ENCODE peak calls at places on chromosomes 1 and 21, in ten cellular contexts. J, X, I, U, V, E, H, F, G and B are unnamed samples.

GRCh38 chr21:34958040-34958439 is 91.1 kb downstream of the RUNX1 start:
- DNase-seq in I (no peak), U (no peak), J (no peak), H (no peak), E (no peak), X (no peak), G (no peak), F (no peak), V (no peak), B (no peak)

GRCh38 chr1:177913762-177914540 is 55.9 kb downstream of the SEC16B start:
- DNase-seq in H (no peak), E (no peak), F (peak), J (no peak), U (peak), X (no peak), I (peak), G (peak), V (peak), B (no peak)

GRCh38 chr1:36084502-36085115 is 715 bp downstream of the TEKT2 start:
- DNase-seq in H (no peak), X (no peak), J (peak), I (no peak), U (no peak), F (no peak), V (peak), E (no peak), G (peak), B (no peak)

GRCh38 chr1:115173151-115173550 is 83.8 kb upstream of the TSPAN2 start:
- DNase-seq in G (no peak), E (no peak), J (no peak), X (no peak), I (no peak), F (no peak), U (no peak), H (no peak), V (no peak), B (no peak)

GRCh38 chr1:15618685-15619525 is 1.6 kb downstream of the DDI2 start:
- DNase-seq in G (no peak), F (peak), E (no peak), U (no peak), H (no peak), I (no peak), X (no peak), V (no peak), J (no peak), B (no peak)

GRCh38 chr1:6703016-6703415 is 1.4 kb upstream of the DNAJC11 start:
- DNase-seq in I (no peak), G (no peak), V (no peak), U (no peak), E (no peak), F (no peak), X (no peak), J (no peak), H (no peak), B (no peak)

GRCh38 chr1:224357626-224358124 is 996 bp downstream of the CNIH4 start:
- DNase-seq in J (no peak), E (no peak), U (no peak), V (peak), G (no peak), H (no peak), F (peak), I (no peak), X (no peak), B (no peak)

GRCh38 chr1:22508329-22508728 is 55.0 kb upstream of the EPHA8 start:
- DNase-seq in X (no peak), J (no peak), E (no peak), U (peak), G (no peak), F (no peak), I (no peak), H (no peak), V (no peak), B (no peak)

GRCh38 chr1:206839006-206839560 is 26.3 kb upstream of the IL20 start:
- DNase-seq in E (no peak), J (no peak), G (no peak), H (no peak), F (no peak), V (no peak), X (no peak), I (no peak), U (no peak), B (no peak)

GRCh38 chr1:31505884-31506497 is 70.3 kb upstream of the TINAGL1 start:
- DNase-seq in J (no peak), X (no peak), E (no peak), H (no peak), G (no peak), U (peak), I (no peak), V (no peak), F (no peak), B (no peak)

GRCh38 chr1:219574484-219575087 is 38.3 kb downstream of the ZC3H11B start:
- DNase-seq in U (no peak), F (no peak), I (no peak), H (no peak), X (no peak), E (no peak), G (no peak), J (no peak), V (no peak), B (no peak)

GRCh38 chr21:44498280-44498964 is 41.6 kb downstream of the KRTAP10-1 start:
- DNase-seq in J (no peak), I (no peak), E (peak), H (no peak), G (no peak), F (no peak), U (no peak), V (no peak), X (no peak), B (no peak)

GRCh38 chr21:35925497-35925896 is 134.8 kb downstream of the SETD4 start:
- DNase-seq in J (no peak), U (no peak), F (no peak), X (no peak), I (no peak), V (no peak), G (no peak), H (peak), E (no peak), B (no peak)

GRCh38 chr1:26097696-26098095 is 13.9 kb upstream of the PDIK1L start:
- DNase-seq in I (no peak), F (no peak), V (no peak), G (no peak), E (no peak), H (no peak), U (no peak), X (no peak), J (no peak), B (no peak)

GRCh38 chr21:45074818-45075605 is 632 bp downstream of the ADARB1 start:
- DNase-seq in X (no peak), G (no peak), I (no peak), V (peak), U (no peak), E (peak), J (peak), H (peak), F (peak), B (no peak)

GRCh38 chr1:29444081-29444715 is 207.9 kb downstream of the PTPRU start:
- DNase-seq in V (no peak), E (no peak), H (no peak), J (no peak), G (no peak), I (no peak), F (no peak), X (no peak), U (no peak), B (no peak)

GRCh38 chr1:29516063-29516820 is 279.9 kb downstream of the PTPRU start:
- DNase-seq in V (no peak), H (peak), U (no peak), X (no peak), E (peak), J (no peak), F (no peak), G (no peak), I (no peak), B (no peak)

GRCh38 chr1:60427194-60427593 is 353.6 kb upstream of the C1orf87 start:
- DNase-seq in J (no peak), F (no peak), I (no peak), V (no peak), G (no peak), U (no peak), E (no peak), H (no peak), X (no peak), B (no peak)

GRCh38 chr1:156160000-156160743 is 6.8 kb downstream of the SEMA4A start:
- DNase-seq in J (no peak), F (no peak), V (no peak), U (no peak), H (no peak), X (no peak), G (no peak), I (no peak), E (peak), B (peak)

GRCh38 chr1:2525896-2526823 is at the start of gene PANK4:
- DNase-seq in V (peak), F (peak), X (peak), J (peak), G (peak), E (peak), I (peak), H (peak), U (peak), B (peak)

GRCh38 chr1:200364831-200365230 is 45.0 kb downstream of the ZNF281 start:
- DNase-seq in U (no peak), I (no peak), H (no peak), J (no peak), X (no peak), V (no peak), F (no peak), G (no peak), E (no peak), B (no peak)

GRCh38 chr1:110979154-110979553 is 15.4 kb upstream of the LRIF1 start:
- DNase-seq in U (no peak), I (no peak), G (no peak), X (no peak), V (no peak), J (no peak), F (no peak), H (no peak), E (no peak), B (no peak)

GRCh38 chr1:66690666-66691381 is 61.4 kb upstream of the DYNLT5 start:
- DNase-seq in X (no peak), V (peak), U (no peak), J (no peak), G (no peak), F (no peak), E (no peak), H (no peak), I (no peak), B (no peak)

GRCh38 chr1:226125097-226125630 is 61.4 kb downstream of the ACBD3 start:
- DNase-seq in V (peak), F (peak), I (peak), E (peak), H (peak), J (peak), U (peak), X (peak), G (peak), B (peak)

GRCh38 chr1:226443439-226443838 is 35.5 kb upstream of the PARP1 start:
- DNase-seq in E (no peak), I (peak), J (no peak), X (no peak), U (no peak), V (no peak), G (no peak), H (no peak), F (no peak), B (no peak)

GRCh38 chr1:33641099-33641830 is 168.8 kb downstream of the ZSCAN20 start:
- DNase-seq in E (no peak), F (peak), V (peak), U (no peak), X (no peak), H (no peak), J (no peak), I (peak), G (no peak), B (no peak)

GRCh38 chr1:245611251-245611650 is 456.5 kb downstream of the KIF26B start:
- DNase-seq in H (no peak), F (no peak), J (no peak), E (no peak), X (no peak), G (no peak), U (no peak), V (no peak), I (no peak), B (no peak)

GRCh38 chr1:31593770-31594632 is 17.7 kb downstream of the TINAGL1 start:
- DNase-seq in U (peak), V (peak), G (peak), J (peak), F (peak), E (peak), I (peak), X (peak), H (peak), B (peak)

GRCh38 chr1:111204211-111204883 is 3.9 kb upstream of the DENND2D start:
- DNase-seq in V (no peak), F (peak), I (peak), X (peak), G (peak), H (no peak), J (peak), E (peak), U (peak), B (no peak)

GRCh38 chr1:222890702-222891101 is 75.9 kb downstream of the DISP1 start:
- DNase-seq in U (no peak), J (no peak), F (no peak), E (no peak), G (no peak), H (no peak), X (no peak), V (no peak), I (no peak), B (no peak)

GRCh38 chr1:94790670-94791069 is 29.5 kb upstream of the SLC44A3 start:
- DNase-seq in F (no peak), E (no peak), X (no peak), V (no peak), H (no peak), J (no peak), I (no peak), G (no peak), U (no peak), B (no peak)

GRCh38 chr1:84253891-84254290 is 47.6 kb upstream of the SAMD13 start:
- DNase-seq in H (peak), V (no peak), J (peak), X (no peak), G (peak), U (no peak), E (peak), I (peak), F (peak), B (peak)

GRCh38 chr21:33299181-33299752 is 25.5 kb upstream of the IFNAR1 start:
- DNase-seq in I (no peak), H (no peak), F (no peak), V (no peak), U (peak), G (peak), X (peak), E (no peak), J (no peak), B (no peak)
- H3K27ac ChIP-seq in I (no peak), H (no peak), F (no peak), V (no peak), U (peak), G (peak), X (peak), E (no peak), J (no peak), B (no peak)

DNA sequence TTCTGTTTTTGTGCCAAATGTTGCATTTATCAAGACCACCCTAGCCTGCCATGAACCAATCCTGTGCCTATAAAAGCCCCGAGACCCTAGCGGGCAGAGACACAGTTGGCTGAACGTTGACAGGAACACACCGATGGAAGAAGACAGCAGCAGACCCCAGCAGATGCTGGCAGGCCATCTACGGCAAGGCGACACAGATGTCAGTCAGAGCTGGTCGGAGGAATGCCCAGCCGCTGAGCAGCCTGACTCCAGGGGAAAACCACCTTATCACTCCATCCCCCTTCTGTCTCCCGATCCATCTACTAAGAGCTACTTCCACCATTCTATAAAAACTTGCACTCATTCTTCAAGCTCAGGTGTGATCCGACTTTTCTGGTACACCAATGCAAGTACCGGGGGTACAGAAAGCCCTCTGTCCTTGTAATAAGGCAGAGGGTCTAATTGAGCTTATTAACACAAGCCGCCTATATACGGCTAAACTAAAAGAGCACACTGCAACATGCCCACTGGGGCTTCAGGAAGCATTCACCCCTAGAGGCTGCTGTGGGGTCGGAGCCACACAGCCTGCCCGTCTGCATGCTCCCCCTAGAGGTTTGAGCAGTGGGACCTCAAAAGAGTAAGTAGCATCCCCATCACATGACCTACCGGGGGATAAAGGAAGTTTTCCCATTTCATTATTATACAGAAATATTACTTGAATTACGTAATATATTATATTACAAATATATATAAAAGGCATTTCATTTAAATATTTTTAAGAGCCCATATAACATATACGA is 1156.3 kb upstream of the B3GALT2 start:
- DNase-seq in J (no peak), H (peak), I (no peak), E (no peak), V (peak), G (no peak), U (no peak), F (no peak), X (no peak), B (no peak)
- H3K4me3 ChIP-seq in J (no peak), H (no peak), I (no peak), E (no peak), V (no peak), G (no peak), U (no peak), F (no peak), X (no peak), B (no peak)

GRCh38 chr1:151513626-151514101 is 2.5 kb downstream of the CGN start:
- DNase-seq in U (no peak), V (no peak), F (peak), E (peak), I (no peak), J (peak), G (peak), H (peak), X (no peak), B (no peak)
- H3K27ac ChIP-seq in U (peak), V (peak), F (peak), E (peak), I (peak), J (peak), G (peak), H (no peak), X (no peak), B (no peak)

DNA sequence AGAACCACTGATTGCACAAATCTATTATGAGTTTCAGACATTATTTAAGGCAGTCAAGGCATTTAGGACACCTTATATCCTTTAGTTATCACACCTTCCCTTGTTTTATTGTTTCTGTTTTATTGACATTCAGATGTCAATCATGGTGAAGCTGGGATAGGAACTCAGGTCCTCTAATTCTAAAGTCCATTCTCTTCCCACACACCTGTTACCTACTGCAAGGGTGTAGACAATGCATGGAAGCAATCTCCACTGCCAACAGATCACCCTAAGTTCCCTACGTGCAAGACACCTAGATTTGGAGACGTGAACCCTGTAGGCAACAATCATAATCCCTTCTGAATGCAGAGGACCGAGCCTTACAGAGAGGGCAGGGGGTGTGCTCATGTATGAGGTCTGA is 2.5 kb downstream of the IGSF3 start:
- DNase-seq in H (no peak), U (no peak), V (no peak), I (no peak), G (no peak), X (no peak), E (no peak), J (no peak), F (no peak), B (no peak)
- H3K4me3 ChIP-seq in H (no peak), U (no peak), V (no peak), I (no peak), G (no peak), X (no peak), E (no peak), J (no peak), F (no peak), B (no peak)

GRCh38 chr1:162177126-162177525 is 107.6 kb downstream of the NOS1AP start:
- DNase-seq in J (no peak), H (no peak), I (no peak), V (peak), F (peak), G (no peak), U (no peak), E (no peak), X (no peak), B (no peak)
- H3K27ac ChIP-seq in J (no peak), H (no peak), I (no peak), V (no peak), F (no peak), G (no peak), U (no peak), E (no peak), X (no peak), B (no peak)

GRCh38 chr1:185652348-185652747 is 81.8 kb upstream of the HMCN1 start:
- DNase-seq in U (peak), H (no peak), J (no peak), G (no peak), V (no peak), I (peak), F (no peak), X (no peak), E (no peak), B (no peak)
- H3K4me3 ChIP-seq in U (no peak), H (no peak), J (no peak), G (no peak), V (no peak), I (no peak), F (no peak), X (no peak), E (no peak), B (no peak)

DNA sequence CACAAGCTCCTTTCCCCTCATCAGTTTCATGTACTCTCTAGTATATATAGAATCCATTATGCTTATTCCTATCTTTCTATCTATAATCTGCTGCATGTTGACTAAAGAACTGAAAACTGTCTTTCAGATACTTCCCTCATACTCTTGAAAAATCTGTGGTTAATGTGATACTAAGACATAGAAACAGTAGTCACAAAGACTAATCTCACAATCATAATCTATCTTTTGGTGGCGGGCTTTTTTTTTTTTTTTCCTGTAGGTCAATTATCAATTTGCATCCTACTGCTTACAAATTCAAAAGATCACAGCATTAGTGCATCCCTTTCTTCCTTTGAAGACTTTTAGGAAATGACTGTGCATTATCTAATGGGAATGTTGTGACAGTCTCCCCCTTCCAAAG is 4.7 kb downstream of the UBR4 start:
- DNase-seq in G (no peak), I (no peak), H (no peak), V (no peak), X (no peak), F (no peak), E (no peak), U (peak), J (no peak), B (no peak)
- H3K27ac ChIP-seq in G (peak), I (no peak), H (peak), V (no peak), X (no peak), F (peak), E (no peak), U (peak), J (no peak), B (peak)

DNA sequence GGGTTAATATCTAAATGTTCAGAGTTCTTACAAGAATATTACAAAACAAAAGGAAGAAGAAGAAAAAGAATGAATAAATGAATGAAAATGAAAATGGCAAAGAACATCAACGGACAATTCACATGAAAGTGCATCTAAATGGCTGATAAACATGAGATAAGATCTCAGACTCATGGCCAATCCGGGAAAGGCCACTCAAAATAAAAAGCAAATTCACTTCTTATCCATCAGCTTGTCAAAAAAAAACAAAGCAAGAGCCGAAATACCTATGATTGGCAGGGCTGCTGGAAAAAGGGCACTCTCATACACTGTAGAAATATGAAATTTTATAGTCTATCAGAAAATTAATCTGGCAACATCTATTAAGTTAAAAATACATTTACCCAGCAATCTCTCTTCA is 103.6 kb upstream of the EDEM3 start:
- DNase-seq in X (no peak), H (no peak), V (no peak), U (no peak), I (no peak), E (no peak), G (no peak), J (no peak), F (no peak), B (no peak)
- H3K4me3 ChIP-seq in X (no peak), H (no peak), V (no peak), U (no peak), I (no peak), E (no peak), G (no peak), J (no peak), F (no peak), B (no peak)

GRCh38 chr1:235882816-235883215 is 16.1 kb upstream of the LYST start:
- DNase-seq in G (no peak), V (no peak), U (no peak), X (no peak), F (no peak), H (no peak), J (no peak), I (no peak), E (no peak), B (no peak)
- H3K27ac ChIP-seq in G (peak), V (no peak), U (no peak), X (no peak), F (no peak), H (peak), J (no peak), I (no peak), E (peak), B (no peak)